ENCODE peak calls at places on chromosomes 5 and 9, in eight cellular contexts. F is esophagus squamous epithelium; E is right lobe of liver; X is heart right ventricle; V is sigmoid colon; B is H1; K is CD8-positive, alpha-beta T cell; L is ascending aorta. S is an unnamed sample. For H3K4me1, the result is how much of the 10 kb centered on the place peaks cover.

GRCh38 chr5:16617272-16617973 is 626 bp upstream of the RETREG1 start:
- DNase-seq in X (peak), L (no peak), K (peak), F (no peak), V (no peak), B (no peak), E (no peak), S (no peak)

GRCh38 chr5:168531987-168532386 is 2.9 kb downstream of the FBLL1 start:
- DNase-seq in K (no peak), E (no peak), X (no peak), L (no peak), V (no peak), F (no peak), B (no peak), S (no peak)

GRCh38 chr5:171755354-171755821 is 30.2 kb upstream of the SMIM23 start:
- DNase-seq in V (no peak), B (no peak), L (no peak), X (no peak), K (no peak), E (no peak), F (no peak), S (no peak)

GRCh38 chr9:22237497-22238363 is 208.9 kb upstream of the DMRTA1 start:
- DNase-seq in X (no peak), B (no peak), E (no peak), K (no peak), V (no peak), F (no peak), L (no peak), S (no peak)

GRCh38 chr5:136064510-136064909 is 35.7 kb downstream of the TGFBI start:
- DNase-seq in K (no peak), F (no peak), V (no peak), L (no peak), E (no peak), X (no peak), B (no peak), S (no peak)

GRCh38 chr5:142322403-142322746 is 2.4 kb downstream of the SPRY4 start:
- DNase-seq in B (no peak), X (no peak), V (no peak), E (no peak), F (no peak), K (no peak), L (no peak), S (no peak)

GRCh38 chr9:132730054-132731033 is 60.1 kb downstream of the GTF3C4 start:
- DNase-seq in E (no peak), K (no peak), B (no peak), V (peak), X (no peak), L (no peak), F (no peak), S (no peak)

GRCh38 chr5:134140530-134141201 is 26.2 kb downstream of the TCF7 start:
- DNase-seq in E (peak), L (no peak), X (no peak), F (no peak), V (peak), B (peak), K (no peak), S (peak)

GRCh38 chr5:125050926-125051325 is 304.5 kb upstream of the ZNF608 start:
- DNase-seq in L (no peak), X (no peak), K (no peak), B (no peak), F (no peak), E (no peak), V (no peak), S (no peak)

GRCh38 chr5:42656661-42657035 is 100.0 kb upstream of the CCDC152 start:
- DNase-seq in X (no peak), K (no peak), L (no peak), B (no peak), E (no peak), V (no peak), F (no peak), S (no peak)

GRCh38 chr5:93305984-93306383 is 275.0 kb downstream of the NR2F1-AS1 start:
- DNase-seq in X (no peak), V (no peak), E (no peak), K (no peak), F (no peak), L (no peak), B (no peak), S (no peak)

GRCh38 chr5:41193462-41194166 is 19.7 kb downstream of the C6 start:
- DNase-seq in E (peak), K (no peak), L (peak), X (peak), F (peak), V (peak), B (no peak), S (peak)

GRCh38 chr5:136776022-136776927 is 410.9 kb upstream of the TRPC7 start:
- DNase-seq in F (no peak), X (no peak), B (no peak), L (no peak), E (no peak), K (no peak), V (no peak), S (no peak)

GRCh38 chr5:107467137-107467932 is 203.4 kb downstream of the EFNA5 start:
- DNase-seq in F (no peak), X (no peak), L (no peak), V (no peak), B (no peak), E (no peak), K (no peak), S (no peak)
- H3K4me1 ChIP-seq in F (half or more), X (under half), L (under half), V (under half), B (under half), E (under half), K (under half), S (under half)

DNA sequence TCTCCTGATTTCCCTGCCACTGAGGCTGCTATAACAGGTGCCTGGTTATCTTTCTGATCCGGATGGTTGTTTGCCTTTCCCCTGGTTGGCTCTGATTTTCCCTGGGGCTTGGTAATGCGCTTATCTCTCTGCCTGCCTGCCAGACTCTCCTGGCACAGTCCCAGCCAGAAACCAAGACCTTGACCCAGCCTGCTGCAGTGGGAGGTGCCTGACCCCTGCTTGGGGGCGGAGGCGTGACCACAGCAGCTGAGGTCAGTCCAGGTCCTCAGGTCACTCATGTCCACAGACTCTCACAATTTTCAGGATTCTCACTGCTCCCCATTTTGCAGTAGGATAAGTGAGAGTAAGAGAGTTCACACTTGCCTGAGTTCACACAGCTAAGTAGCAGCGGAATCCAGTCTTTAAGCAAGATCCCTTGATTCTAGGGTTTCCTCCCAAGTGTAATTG is 24.4 kb upstream of the SYNPO start:
- DNase-seq in F (no peak), E (peak), K (no peak), V (no peak), X (peak), B (no peak), L (no peak), S (peak)
- H3K4me1 ChIP-seq in F (half or more), E (under half), K (under half), V (under half), X (half or more), B (under half), L (half or more), S (half or more)

GRCh38 chr5:69219939-69220338 is 14.7 kb upstream of the CDK7 start:
- DNase-seq in L (no peak), K (no peak), E (no peak), F (no peak), V (no peak), B (no peak), X (no peak), S (no peak)
- H3K4me1 ChIP-seq in L (under half), K (under half), E (under half), F (under half), V (under half), B (under half), X (under half), S (under half)

GRCh38 chr5:8517461-8517860 is 648.5 kb downstream of the MTRR start:
- DNase-seq in F (no peak), V (no peak), B (no peak), E (no peak), L (no peak), K (no peak), X (no peak), S (no peak)
- H3K4me1 ChIP-seq in F (under half), V (under half), B (under half), E (under half), L (under half), K (under half), X (under half), S (under half)

DNA sequence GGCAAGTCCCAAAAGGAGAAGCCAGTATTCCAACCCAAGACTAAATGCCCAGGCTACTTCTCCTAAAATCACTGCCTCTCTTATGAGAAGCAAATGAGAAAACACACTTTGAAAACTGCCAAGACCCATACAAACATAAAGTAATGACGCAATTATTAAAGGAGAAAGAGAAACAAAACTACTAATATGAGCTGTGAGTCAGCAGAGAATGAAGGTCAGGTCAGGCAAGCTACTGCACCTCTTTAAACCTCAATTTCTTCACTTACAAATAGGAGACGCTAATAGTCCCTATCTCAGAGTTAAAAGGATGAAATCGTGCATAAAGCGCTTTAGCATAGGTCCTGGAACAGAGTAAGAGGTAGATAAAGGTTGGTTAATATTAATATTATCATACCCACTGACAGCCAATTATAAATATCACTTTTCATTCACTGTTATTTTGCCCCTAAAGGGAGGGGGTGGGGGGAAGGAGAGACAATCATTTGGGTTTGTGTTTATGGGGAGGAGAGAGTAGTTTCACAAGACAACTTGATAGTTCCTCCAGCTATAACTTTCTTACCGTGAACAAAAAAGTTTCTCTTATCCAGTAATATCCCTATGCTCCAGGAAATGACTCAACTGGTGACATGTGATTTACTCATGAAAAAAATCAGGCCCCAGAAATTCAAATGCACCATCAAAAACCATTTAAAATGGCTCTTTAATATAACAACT is 3.6 kb downstream of the PSMB7 start:
- DNase-seq in X (no peak), F (no peak), E (no peak), L (no peak), V (no peak), K (no peak), B (no peak), S (no peak)
- H3K4me1 ChIP-seq in X (under half), F (under half), E (under half), L (under half), V (under half), K (under half), B (under half), S (under half)

GRCh38 chr5:65819905-65820240 is 97.9 kb downstream of the NLN start:
- DNase-seq in F (no peak), X (no peak), E (no peak), B (no peak), V (no peak), L (no peak), K (no peak), S (no peak)
- H3K4me1 ChIP-seq in F (under half), X (under half), E (under half), B (under half), V (under half), L (under half), K (under half), S (under half)

GRCh38 chr9:76999261-76999660 is 20.2 kb upstream of the FOXB2 start:
- DNase-seq in E (no peak), B (no peak), K (no peak), V (no peak), L (no peak), F (no peak), X (no peak), S (no peak)

GRCh38 chr9:77000330-77000729 is 19.1 kb upstream of the FOXB2 start:
- DNase-seq in V (no peak), K (no peak), X (no peak), L (no peak), E (no peak), B (no peak), F (no peak), S (no peak)

DNA sequence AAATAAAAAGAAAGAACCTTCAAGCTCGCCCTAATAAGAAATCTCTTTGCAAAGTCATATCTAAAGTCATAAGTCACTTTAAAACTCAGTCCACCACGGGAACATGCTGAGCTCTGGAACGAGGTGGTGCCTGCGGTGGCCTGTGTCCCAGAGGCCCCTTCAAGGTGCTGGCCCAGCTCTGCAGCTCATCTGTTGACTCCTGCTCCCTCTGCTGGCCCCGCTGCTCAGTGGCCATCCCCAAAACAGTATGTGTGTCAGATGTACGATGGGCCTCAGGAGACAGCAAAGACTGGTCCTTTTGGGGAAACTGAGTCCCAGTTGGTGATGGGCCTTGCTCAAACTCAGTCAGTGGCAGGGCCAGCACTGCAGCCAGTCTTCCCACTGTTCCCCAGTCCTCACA is 22.8 kb upstream of the FOXB2 start:
- DNase-seq in L (no peak), B (no peak), E (no peak), F (no peak), K (no peak), X (peak), V (peak), S (no peak)
- H3K4me1 ChIP-seq in L (under half), B (under half), E (under half), F (under half), K (under half), X (under half), V (under half), S (under half)

GRCh38 chr5:30501065-30501464 is 692.4 kb upstream of the CDH6 start:
- DNase-seq in B (no peak), K (no peak), L (no peak), V (no peak), F (no peak), E (no peak), X (no peak), S (no peak)

GRCh38 chr5:30505014-30505886 is 688.2 kb upstream of the CDH6 start:
- DNase-seq in L (no peak), F (no peak), X (no peak), K (no peak), B (no peak), E (no peak), V (no peak), S (no peak)

GRCh38 chr5:30499402-30499801 is 694.1 kb upstream of the CDH6 start:
- DNase-seq in V (no peak), K (no peak), L (no peak), F (no peak), X (no peak), E (no peak), B (no peak), S (no peak)

GRCh38 chr5:30500513-30500912 is 693.0 kb upstream of the CDH6 start:
- DNase-seq in B (no peak), L (no peak), E (no peak), V (no peak), F (no peak), X (no peak), K (no peak), S (no peak)

DNA sequence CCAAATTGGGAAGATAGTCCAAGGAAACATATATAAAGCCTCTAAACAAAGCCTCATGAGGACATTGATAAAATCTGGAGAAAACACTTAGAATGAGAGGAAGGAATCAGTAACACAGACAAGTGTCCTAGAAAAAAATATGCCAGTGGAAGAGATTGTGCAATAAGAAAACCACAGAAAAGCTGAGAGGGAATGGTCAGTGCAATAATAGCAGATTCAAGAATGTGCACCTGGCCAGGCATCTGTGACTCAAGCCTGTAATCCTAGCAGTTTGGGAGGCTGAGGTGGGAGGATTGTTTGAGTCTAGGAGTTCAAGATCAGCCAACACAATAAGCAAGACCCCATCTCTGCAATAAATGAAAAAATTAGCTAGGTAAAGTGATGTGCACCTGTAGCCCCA is 691.2 kb upstream of the CDH6 start:
- DNase-seq in L (no peak), K (no peak), X (no peak), B (no peak), F (no peak), V (no peak), E (no peak), S (no peak)
- H3K4me1 ChIP-seq in L (under half), K (under half), X (under half), B (under half), F (under half), V (under half), E (under half), S (under half)